ENCODE peak calls at places on chromosomes 16 and 17, in six cellular contexts. Z is uterus; Y is pancreas; X is colonic mucosa; Q is CD8-positive, alpha-beta T cell; G is PC-9. C is an unnamed sample.

GRCh38 chr17:1298616-1299015 is 19.2 kb downstream of the TRARG1 start:
- DNase-seq in Y (no peak), Z (no peak), G (no peak), X (no peak), Q (peak; percentile 52), C (no peak)

GRCh38 chr16:25177831-25178688 is 38.7 kb upstream of the AQP8 start:
- DNase-seq in Z (no peak), Y (peak; percentile 68), Q (no peak), G (no peak), X (peak; percentile 58), C (no peak)

GRCh38 chr17:28949185-28950016 is 1.9 kb downstream of the PHF12 start:
- DNase-seq in Q (peak; percentile 54), Z (peak; percentile 49), Y (peak; percentile 90), G (peak; percentile 57), X (peak; percentile 81), C (peak; percentile 69)

GRCh38 chr16:72657791-72658190 is 390.1 kb downstream of the ZFHX3 start:
- DNase-seq in Y (no peak), Z (no peak), X (no peak), G (no peak), Q (no peak), C (no peak)

GRCh38 chr17:57938061-57938502 is 17.1 kb downstream of the CUEDC1 start:
- DNase-seq in Q (no peak), G (no peak), X (peak; percentile 73), Y (no peak), Z (no peak), C (no peak)

GRCh38 chr16:48366165-48367093 is 18.8 kb downstream of the SIAH1 start:
- DNase-seq in Q (peak; percentile 45), Z (peak; percentile 29), G (peak; percentile 89), X (peak; percentile 65), Y (no peak), C (peak; percentile 41)

GRCh38 chr17:49407981-49408501 is 6.6 kb downstream of the PHB1 start:
- DNase-seq in Y (peak; percentile 94), Q (peak; percentile 85), X (peak; percentile 91), G (peak; percentile 58), Z (peak; percentile 58), C (no peak)

GRCh38 chr17:4035081-4035680 is 70.9 kb upstream of the ATP2A3 start:
- DNase-seq in G (no peak), X (no peak), Y (no peak), Z (no peak), Q (no peak), C (no peak)

GRCh38 chr17:28270926-28271325 is 48.1 kb upstream of the TMEM97 start:
- DNase-seq in Y (no peak), G (no peak), X (no peak), Z (no peak), Q (no peak), C (no peak)

GRCh38 chr17:80698297-80698696 is 153.7 kb downstream of the RPTOR start:
- DNase-seq in G (no peak), X (no peak), Q (no peak), Y (no peak), Z (no peak), C (no peak)

GRCh38 chr16:7304932-7305331 is 27.7 kb upstream of the RBFOX1 start:
- DNase-seq in Q (no peak), Z (no peak), X (no peak), Y (no peak), G (no peak), C (no peak)

GRCh38 chr16:66521951-66522771 is 27.8 kb downstream of the TK2 start:
- DNase-seq in Y (no peak), Z (no peak), G (peak; percentile 98), X (peak; percentile 57), Q (peak; percentile 82), C (no peak)

GRCh38 chr16:66521227-66521626 is 28.7 kb downstream of the TK2 start:
- DNase-seq in Z (no peak), Y (no peak), G (no peak), Q (no peak), X (no peak), C (no peak)

GRCh38 chr16:66519482-66519881 is 30.4 kb downstream of the TK2 start:
- DNase-seq in Z (no peak), G (no peak), X (no peak), Y (no peak), Q (no peak), C (no peak)

GRCh38 chr16:66520406-66521194 is 29.3 kb downstream of the TK2 start:
- DNase-seq in Q (no peak), G (peak; percentile 52), Y (no peak), X (no peak), Z (no peak), C (no peak)

DNA sequence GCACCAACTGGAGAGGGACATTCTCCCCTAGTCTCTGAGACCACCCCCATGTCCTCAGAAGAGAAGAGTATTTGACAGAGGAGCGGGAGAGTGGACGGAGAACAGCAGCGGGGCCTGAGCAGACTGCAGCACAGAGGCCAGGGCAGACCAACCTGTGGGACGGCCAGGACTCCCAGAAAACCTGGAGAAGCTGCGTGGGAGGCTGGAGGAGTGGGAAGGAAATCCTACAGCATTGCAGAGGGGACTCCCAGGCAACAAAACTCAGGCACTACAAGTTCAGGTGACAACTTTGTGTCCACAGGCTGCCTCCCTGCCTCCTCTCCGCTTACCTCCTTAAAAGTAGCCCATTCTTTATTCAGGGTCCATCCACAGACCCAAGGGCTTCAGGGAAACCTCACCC is 29.9 kb downstream of the TK2 start:
- DNase-seq in Q (no peak), Z (no peak), X (no peak), Y (peak; percentile 34), G (no peak), C (no peak)
- H3K4me1 ChIP-seq in Q (peaks cover 84% of the 10 kb centered on the region), Z (peaks cover 6% of the 10 kb centered on the region), X (peaks cover 18% of the 10 kb centered on the region), Y (peaks cover 32% of the 10 kb centered on the region), G (peaks cover 68% of the 10 kb centered on the region), C (peaks cover 66% of the 10 kb centered on the region)

DNA sequence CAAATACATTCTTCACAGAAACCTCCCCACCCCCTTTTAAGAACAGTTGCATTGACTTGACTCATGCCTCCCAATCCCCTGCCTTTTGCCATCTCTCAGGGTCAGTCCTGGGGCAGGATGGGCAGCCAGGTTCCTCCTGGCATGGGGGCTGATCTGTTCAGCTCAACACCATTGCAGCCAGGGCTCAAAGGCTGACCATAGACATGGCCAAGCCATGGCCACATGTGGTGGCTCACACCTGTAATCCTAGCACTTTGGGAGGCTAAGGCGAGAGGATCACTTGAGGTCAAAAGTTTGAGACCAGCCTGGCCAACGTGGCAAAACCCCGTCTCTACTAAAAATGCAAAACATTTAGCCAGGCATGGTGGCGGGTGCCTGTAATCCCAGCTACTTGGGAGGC is 14.1 kb downstream of the ATP2C2 start:
- DNase-seq in Z (no peak), X (no peak), Q (no peak), Y (no peak), G (no peak), C (no peak)
- H3K4me1 ChIP-seq in Z (no peaks in the 10 kb centered on the region), X (no peaks in the 10 kb centered on the region), Q (no peaks in the 10 kb centered on the region), Y (no peaks in the 10 kb centered on the region), G (peaks cover 12% of the 10 kb centered on the region), C (no peaks in the 10 kb centered on the region)

GRCh38 chr16:12146966-12147365 is 170.4 kb downstream of the SNX29 start:
- DNase-seq in Z (no peak), Q (no peak), Y (no peak), X (no peak), G (no peak), C (no peak)

GRCh38 chr16:12150600-12150999 is 174.1 kb downstream of the SNX29 start:
- DNase-seq in G (no peak), X (no peak), Z (no peak), Y (no peak), Q (no peak), C (no peak)

GRCh38 chr16:12149971-12150370 is 173.4 kb downstream of the SNX29 start:
- DNase-seq in X (no peak), G (no peak), Z (no peak), Y (no peak), Q (no peak), C (no peak)

GRCh38 chr16:12145918-12146317 is 169.4 kb downstream of the SNX29 start:
- DNase-seq in Q (no peak), G (no peak), Y (no peak), Z (no peak), X (no peak), C (no peak)

DNA sequence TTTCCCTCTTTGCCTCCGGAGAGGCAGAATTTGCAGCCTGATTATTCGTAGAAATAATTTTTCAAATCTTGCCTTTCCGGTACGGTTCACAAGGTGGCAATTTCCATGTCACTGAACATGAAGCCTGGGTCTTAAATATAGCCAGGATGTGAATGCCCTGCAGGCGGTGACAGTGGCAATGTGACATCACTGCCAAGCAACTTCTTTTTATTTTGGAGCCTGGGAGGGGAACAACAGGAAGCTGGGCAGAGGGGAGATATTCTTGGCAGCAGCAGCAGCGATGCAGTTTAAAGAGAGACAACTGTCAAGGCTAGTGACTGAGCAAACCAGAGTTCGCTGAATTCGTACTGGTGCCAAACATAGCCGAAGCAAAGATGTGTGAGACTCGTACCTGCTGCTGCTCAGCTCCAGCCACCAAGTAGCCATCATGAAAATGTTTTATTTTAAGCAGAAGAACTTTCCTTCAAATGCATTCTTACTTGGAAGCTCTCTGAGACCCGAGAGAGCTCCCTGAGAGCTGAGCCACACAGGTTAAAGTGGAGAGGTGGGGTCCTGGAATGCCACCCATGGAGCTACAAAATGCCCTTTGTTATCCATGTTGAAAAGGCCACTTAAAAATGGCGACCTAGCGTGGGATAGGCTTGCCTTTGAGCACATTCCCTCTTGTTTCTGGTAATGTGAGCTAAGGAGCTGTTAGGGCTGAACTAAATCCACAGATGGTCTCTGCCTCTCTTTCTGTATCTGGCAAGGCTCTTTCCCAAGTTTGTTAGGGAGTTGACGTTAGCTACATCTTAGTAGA is 171.3 kb downstream of the SNX29 start:
- DNase-seq in Y (no peak), Q (no peak), Z (no peak), X (no peak), G (no peak), C (no peak)
- H3K4me1 ChIP-seq in Y (no peaks in the 10 kb centered on the region), Q (peaks cover 15% of the 10 kb centered on the region), Z (no peaks in the 10 kb centered on the region), X (no peaks in the 10 kb centered on the region), G (no peaks in the 10 kb centered on the region), C (no peaks in the 10 kb centered on the region)

GRCh38 chr16:3760518-3760917 is 43.2 kb upstream of the TRAP1 start:
- DNase-seq in X (no peak), G (no peak), Y (no peak), Q (no peak), Z (no peak), C (no peak)

GRCh38 chr16:3762080-3762750 is 44.9 kb upstream of the TRAP1 start:
- DNase-seq in Q (no peak), G (no peak), X (no peak), Y (no peak), Z (no peak), C (no peak)

GRCh38 chr16:3761375-3762079 is 44.2 kb upstream of the TRAP1 start:
- DNase-seq in Z (no peak), Y (no peak), X (no peak), G (no peak), Q (no peak), C (no peak)

GRCh38 chr16:3756113-3756512 is 38.8 kb upstream of the TRAP1 start:
- DNase-seq in Z (no peak), Y (no peak), X (no peak), G (no peak), Q (no peak), C (no peak)

GRCh38 chr16:3759736-3760135 is 42.4 kb upstream of the TRAP1 start:
- DNase-seq in Q (no peak), Y (no peak), Z (no peak), G (no peak), X (no peak), C (no peak)
- H3K4me1 ChIP-seq in Q (no peaks in the 10 kb centered on the region), Y (peaks cover 10% of the 10 kb centered on the region), Z (no peaks in the 10 kb centered on the region), G (no peaks in the 10 kb centered on the region), X (no peaks in the 10 kb centered on the region), C (no peaks in the 10 kb centered on the region)